ENCODE peak calls at places on chromosomes 5 and 9, in seven cellular contexts. X, R, A, Q, E, T and D are unnamed samples.

GRCh38 chr5:78076351-78076750 is 218.1 kb downstream of the AP3B1 start:
- DNase-seq in A (no peak), Q (no peak), E (no peak), T (no peak), X (peak; percentile 2), R (peak; percentile 90), D (no peak)

GRCh38 chr9:93040409-93040808 is 18.1 kb upstream of the SUSD3 start:
- DNase-seq in R (no peak), T (no peak), X (no peak), A (no peak), Q (no peak), E (no peak), D (no peak)

GRCh38 chr9:111034146-111034545 is 4.1 kb downstream of the LPAR1 start:
- DNase-seq in T (no peak), R (no peak), X (no peak), A (no peak), Q (no peak), E (peak; percentile 72), D (no peak)

GRCh38 chr5:96834016-96834415 is 26.3 kb upstream of the ERAP1 start:
- DNase-seq in X (peak; percentile 63), R (no peak), Q (no peak), T (no peak), A (no peak), E (no peak), D (no peak)

GRCh38 chr5:154189256-154189818 is 1.2 kb upstream of the GALNT10 start:
- DNase-seq in E (no peak), R (no peak), A (no peak), T (no peak), X (no peak), Q (no peak), D (no peak)

GRCh38 chr9:74773886-74774479 is 113.7 kb downstream of the TRPM6 start:
- DNase-seq in Q (peak; percentile 81), X (peak; percentile 42), A (peak; percentile 62), T (peak; percentile 67), E (peak; percentile 73), R (peak; percentile 72), D (peak; percentile 77)

GRCh38 chr5:172841258-172841657 is 7.2 kb downstream of the ERGIC1 start:
- DNase-seq in X (no peak), T (no peak), Q (no peak), R (no peak), E (no peak), A (no peak), D (no peak)

GRCh38 chr9:4299006-4299795 is 667 bp downstream of the GLIS3 start:
- DNase-seq in Q (peak; percentile 18), T (no peak), E (peak; percentile 50), X (peak; percentile 55), A (peak; percentile 54), R (peak; percentile 51), D (no peak)

GRCh38 chr9:92709240-92709639 is 39.3 kb upstream of the IPPK start:
- DNase-seq in Q (no peak), R (no peak), X (no peak), T (no peak), A (no peak), E (no peak), D (no peak)

GRCh38 chr5:149466457-149466972 is 84.7 kb downstream of the CSNK1A1 start:
- DNase-seq in E (peak; percentile 95), T (no peak), X (peak; percentile 84), R (no peak), A (no peak), Q (peak; percentile 66), D (no peak)

GRCh38 chr9:6686396-6686795 is 40.9 kb upstream of the GLDC start:
- DNase-seq in Q (peak; percentile 40), E (peak; percentile 41), T (no peak), A (no peak), R (peak; percentile 25), X (peak; percentile 15), D (peak; percentile 41)

GRCh38 chr5:147432323-147432722 is 77.5 kb downstream of the DPYSL3 start:
- DNase-seq in T (no peak), E (no peak), R (peak; percentile 58), A (no peak), X (no peak), Q (no peak), D (no peak)

GRCh38 chr9:34513567-34514214 is 9.1 kb downstream of the ENHO start:
- DNase-seq in X (no peak), Q (peak; percentile 2), R (peak; percentile 86), A (no peak), E (no peak), T (no peak), D (peak; percentile 13)
- H3K27ac ChIP-seq in X (no peak overlapping the region), Q (no peak overlapping the region), R (peak overlapping the region; percentile 10), A (peak overlapping the region; percentile 8), E (no peak overlapping the region), T (no peak overlapping the region), D (no peak overlapping the region)

GRCh38 chr9:18059043-18059442 is 414.9 kb upstream of the ADAMTSL1 start:
- DNase-seq in Q (no peak), A (no peak), R (no peak), T (no peak), E (no peak), X (no peak), D (no peak)

GRCh38 chr9:18059447-18059846 is 414.5 kb upstream of the ADAMTSL1 start:
- DNase-seq in X (no peak), T (no peak), A (no peak), E (no peak), R (no peak), Q (no peak), D (no peak)

GRCh38 chr9:18061856-18062255 is 412.1 kb upstream of the ADAMTSL1 start:
- DNase-seq in A (no peak), T (no peak), Q (peak; percentile 9), R (no peak), E (peak; percentile 11), X (no peak), D (no peak)

GRCh38 chr9:18060304-18060934 is 413.5 kb upstream of the ADAMTSL1 start:
- DNase-seq in A (no peak), R (no peak), Q (peak; percentile 31), T (no peak), E (no peak), X (no peak), D (no peak)

DNA sequence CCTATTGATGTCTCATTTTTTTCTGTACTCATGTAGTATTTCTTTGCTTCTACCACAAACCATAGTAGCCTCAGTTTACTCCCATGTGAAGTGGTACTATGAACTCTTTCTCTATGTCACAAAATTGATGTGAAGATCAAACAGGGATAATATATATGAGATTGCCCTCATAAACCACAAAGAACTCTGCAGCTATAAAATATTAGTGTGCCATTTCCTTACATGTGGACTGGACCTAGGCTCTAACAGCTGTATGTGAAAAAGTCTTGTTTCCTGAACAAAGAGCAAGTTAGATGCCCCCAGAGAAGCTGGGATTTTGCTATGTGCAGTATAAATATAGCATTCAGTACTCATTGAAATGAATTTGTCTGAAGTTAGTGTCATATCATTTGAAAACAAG is 412.6 kb upstream of the ADAMTSL1 start:
- DNase-seq in E (no peak), R (no peak), X (no peak), T (no peak), A (no peak), Q (no peak), D (no peak)
- H3K4me3 ChIP-seq in E (no peak overlapping the region), R (no peak overlapping the region), X (no peak overlapping the region), T (no peak overlapping the region), A (no peak overlapping the region), Q (no peak overlapping the region), D (no peak overlapping the region)

GRCh38 chr9:99031994-99032393 is 72.9 kb upstream of the TGFBR1 start:
- DNase-seq in X (no peak), Q (no peak), E (no peak), T (no peak), R (no peak), A (no peak), D (no peak)

GRCh38 chr9:99029083-99029482 is 75.8 kb upstream of the TGFBR1 start:
- DNase-seq in Q (no peak), T (no peak), R (no peak), X (no peak), A (no peak), E (no peak), D (no peak)

GRCh38 chr9:99030082-99030481 is 74.8 kb upstream of the TGFBR1 start:
- DNase-seq in Q (no peak), T (no peak), R (no peak), A (no peak), X (peak; percentile 99), E (peak; percentile 99), D (no peak)

GRCh38 chr9:99031319-99031718 is 73.6 kb upstream of the TGFBR1 start:
- DNase-seq in E (no peak), A (no peak), Q (no peak), R (no peak), T (no peak), X (no peak), D (no peak)

GRCh38 chr9:99030610-99031009 is 74.3 kb upstream of the TGFBR1 start:
- DNase-seq in X (no peak), R (no peak), T (no peak), E (no peak), Q (no peak), A (no peak), D (no peak)
- H3K4me2 ChIP-seq in X (peak overlapping the region; percentile 39), R (no peak overlapping the region), T (no peak overlapping the region), E (peak overlapping the region; percentile 2), Q (no peak overlapping the region), A (no peak overlapping the region), D (no peak overlapping the region)

GRCh38 chr5:168652516-168652915 is 73.3 kb upstream of the PANK3 start:
- DNase-seq in X (no peak), A (no peak), E (no peak), R (no peak), T (no peak), Q (peak; percentile 27), D (no peak)
- H3K27ac ChIP-seq in X (no peak overlapping the region), A (no peak overlapping the region), E (no peak overlapping the region), R (no peak overlapping the region), T (no peak overlapping the region), Q (no peak overlapping the region), D (no peak overlapping the region)

GRCh38 chr9:81410201-81410600 is 279.1 kb downstream of the TLE1 start:
- DNase-seq in Q (peak; percentile 90), E (peak; percentile 91), X (peak; percentile 94), R (no peak), A (no peak), T (peak; percentile 12), D (no peak)
- H3K4me3 ChIP-seq in Q (peak overlapping the region; percentile 26), E (peak overlapping the region; percentile 57), X (peak overlapping the region; percentile 29), R (no peak overlapping the region), A (no peak overlapping the region), T (peak overlapping the region; percentile 4), D (no peak overlapping the region)

GRCh38 chr9:127097683-127098082 is 24.8 kb downstream of the ANGPTL2 start:
- DNase-seq in E (no peak), Q (no peak), X (no peak), A (no peak), R (no peak), T (no peak), D (no peak)
- H3K4me2 ChIP-seq in E (no peak overlapping the region), Q (no peak overlapping the region), X (no peak overlapping the region), A (no peak overlapping the region), R (no peak overlapping the region), T (no peak overlapping the region), D (no peak overlapping the region)

DNA sequence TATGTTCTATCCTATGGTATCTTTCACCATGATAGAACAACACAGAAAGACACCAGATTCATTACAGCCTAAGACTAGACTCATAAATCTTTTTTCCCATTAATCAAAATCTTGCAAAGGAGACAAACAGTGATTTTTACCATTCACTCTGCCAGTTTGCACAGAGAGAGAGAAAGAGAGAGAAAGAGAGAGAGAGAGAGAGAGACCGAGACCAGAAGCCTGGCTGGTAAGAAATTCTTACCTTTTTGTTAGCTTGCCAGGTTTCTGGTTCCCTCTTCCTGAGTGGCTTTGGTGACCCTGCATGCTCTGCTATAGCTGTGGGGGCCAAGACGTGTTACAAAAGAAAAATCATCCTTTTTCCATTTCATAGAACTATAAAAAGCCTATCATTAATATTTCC is 18.6 kb downstream of the TMEM161B start:
- DNase-seq in X (no peak), T (no peak), A (no peak), E (no peak), Q (no peak), R (no peak), D (no peak)
- H3K27ac ChIP-seq in X (no peak overlapping the region), T (no peak overlapping the region), A (no peak overlapping the region), E (no peak overlapping the region), Q (no peak overlapping the region), R (no peak overlapping the region), D (no peak overlapping the region)